ENCODE peak calls at places on chromosomes 1 and 21, in five cellular contexts. Z is GM13977, L is SK-N-SH, H is BJ, W is OCI-LY7. B is an unnamed sample.
A peak's percentile ranks its signal among the peaks of the same experiment; 100 is the strongest.

GRCh38 chr1:36091141-36091540 is 2.4 kb downstream of the ADPRS start:
- DNase-seq in Z (no peak), L (no peak), H (no peak), W (no peak), B (no peak)

GRCh38 chr1:206766251-206766856 is 4.2 kb upstream of the IL19 start:
- DNase-seq in Z (peak; percentile 45), L (no peak), H (peak; percentile 47), W (no peak), B (peak; percentile 83)

GRCh38 chr1:51592711-51593110 is 24.2 kb upstream of the OSBPL9 start:
- DNase-seq in Z (no peak), L (no peak), H (no peak), W (no peak), B (no peak)

GRCh38 chr21:43590220-43590619 is 69.1 kb downstream of the HSF2BP start:
- DNase-seq in Z (no peak), L (no peak), H (no peak), W (no peak), B (no peak)

GRCh38 chr1:51978099-51978498 is 12.4 kb downstream of the RAB3B start:
- DNase-seq in Z (no peak), L (no peak), H (no peak), W (no peak), B (no peak)

GRCh38 chr1:9823943-9824701 is at the start of gene CLSTN1:
- DNase-seq in Z (peak; percentile 98), L (peak; percentile 100), H (no peak), W (peak; percentile 92), B (peak; percentile 86)

GRCh38 chr1:218809625-218810024 is 364.1 kb upstream of the LYPLAL1 start:
- DNase-seq in Z (no peak), L (no peak), H (no peak), W (no peak), B (no peak)

GRCh38 chr1:28807046-28807445 is 4.9 kb upstream of the OPRD1 start:
- DNase-seq in Z (no peak), L (no peak), H (no peak), W (no peak), B (no peak)

GRCh38 chr1:169928438-169929209 is 34.9 kb upstream of the SCYL3 start:
- DNase-seq in Z (no peak), L (peak; percentile 28), H (no peak), W (peak; percentile 56), B (peak; percentile 82)

GRCh38 chr1:224432672-224433040 is 1.9 kb downstream of the WDR26 start:
- DNase-seq in Z (peak; percentile 24), L (peak; percentile 31), H (no peak), W (peak; percentile 23), B (peak; percentile 38)

GRCh38 chr1:151399890-151400235 is 490 bp downstream of the PSMB4 start:
- DNase-seq in Z (no peak), L (no peak), H (no peak), W (peak; percentile 31), B (peak; percentile 35)

GRCh38 chr1:154264454-154264853 is 8.0 kb upstream of the HAX1 start:
- DNase-seq in Z (no peak), L (no peak), H (no peak), W (no peak), B (no peak)

GRCh38 chr1:203190949-203191348 is 4.4 kb upstream of the CHI3L1 start:
- DNase-seq in Z (no peak), L (no peak), H (no peak), W (no peak), B (no peak)

GRCh38 chr1:102578806-102579205 is 529.5 kb downstream of the COL11A1 start:
- DNase-seq in Z (no peak), L (no peak), H (no peak), W (no peak), B (no peak)

GRCh38 chr1:3350441-3351261 is 103.8 kb upstream of the ARHGEF16 start:
- DNase-seq in Z (no peak), L (no peak), H (no peak), W (no peak), B (no peak)

GRCh38 chr1:2933431-2934172 is 87.7 kb upstream of the ACTRT2 start:
- DNase-seq in Z (no peak), L (no peak), H (no peak), W (no peak), B (no peak)

GRCh38 chr1:222928212-222928611 is 113.4 kb downstream of the DISP1 start:
- DNase-seq in Z (no peak), L (peak; percentile 44), H (no peak), W (no peak), B (no peak)

GRCh38 chr1:42740756-42741580 is 932 bp upstream of the CLDN19 start:
- DNase-seq in Z (no peak), L (peak; percentile 25), H (no peak), W (no peak), B (no peak)

GRCh38 chr1:201172999-201173610 is 17.5 kb upstream of the IGFN1 start:
- DNase-seq in Z (no peak), L (no peak), H (no peak), W (no peak), B (no peak)

GRCh38 chr1:154957258-154957657 is 1.4 kb upstream of the PBXIP1 start:
- DNase-seq in Z (no peak), L (no peak), H (no peak), W (no peak), B (no peak)

GRCh38 chr21:14603202-14603601 is 57.1 kb upstream of the SAMSN1 start:
- DNase-seq in Z (no peak), L (no peak), H (no peak), W (no peak), B (no peak)

GRCh38 chr1:19468397-19468956 is 16.9 kb downstream of the CAPZB start:
- DNase-seq in Z (no peak), L (no peak), H (no peak), W (no peak), B (no peak)

GRCh38 chr21:43206231-43207042 is 37.6 kb downstream of the CRYAA start:
- DNase-seq in Z (no peak), L (no peak), H (no peak), W (no peak), B (no peak)

GRCh38 chr21:46083271-46084040 is 14.5 kb upstream of the COL6A2 start:
- DNase-seq in Z (no peak), L (no peak), H (peak; percentile 53), W (no peak), B (no peak)

GRCh38 chr1:41305576-41306365 is 55.5 kb upstream of the FOXO6 start:
- DNase-seq in Z (no peak), L (no peak), H (no peak), W (no peak), B (no peak)

GRCh38 chr1:60984066-60984799 is 98.1 kb upstream of the NFIA start:
- DNase-seq in Z (no peak), L (no peak), H (no peak), W (no peak), B (no peak)

GRCh38 chr1:210899676-210900075 is 234.3 kb downstream of the KCNH1 start:
- DNase-seq in Z (no peak), L (no peak), H (no peak), W (no peak), B (no peak)

GRCh38 chr1:43058545-43059360 is 100.1 kb upstream of the SLC2A1 start:
- DNase-seq in Z (no peak), L (peak; percentile 55), H (no peak), W (no peak), B (no peak)

GRCh38 chr1:152461544-152461943 is 47.5 kb upstream of the CRNN start:
- DNase-seq in Z (peak; percentile 34), L (peak; percentile 44), H (no peak), W (peak; percentile 65), B (peak; percentile 87)

GRCh38 chr1:179807691-179808485 is 64.8 kb downstream of the FAM163A start:
- DNase-seq in Z (no peak), L (no peak), H (no peak), W (no peak), B (no peak)

GRCh38 chr1:3522564-3523270 is 68.3 kb downstream of the ARHGEF16 start:
- DNase-seq in Z (no peak), L (no peak), H (peak; percentile 73), W (no peak), B (no peak)

GRCh38 chr1:156627313-156627880 is 8.2 kb downstream of the HAPLN2 start:
- DNase-seq in Z (peak; percentile 63), L (peak; percentile 60), H (no peak), W (peak; percentile 84), B (peak; percentile 78)

GRCh38 chr21:34126269-34126668 is 52.9 kb downstream of the MRPS6 start:
- DNase-seq in Z (no peak), L (no peak), H (peak; percentile 37), W (no peak), B (no peak)

GRCh38 chr1:220974431-220974830 is 95.2 kb downstream of the HLX start:
- DNase-seq in Z (no peak), L (no peak), H (no peak), W (no peak), B (no peak)

GRCh38 chr1:7302873-7303272 is 468.2 kb upstream of the VAMP3 start:
- DNase-seq in Z (no peak), L (peak; percentile 46), H (no peak), W (no peak), B (no peak)

GRCh38 chr1:16183765-16184556 is 28.1 kb upstream of the EPHA2 start:
- DNase-seq in Z (no peak), L (no peak), H (no peak), W (no peak), B (no peak)

GRCh38 chr1:28246427-28246832 is 10.5 kb downstream of the ATP5IF1 start:
- DNase-seq in Z (no peak), L (no peak), H (no peak), W (peak; percentile 86), B (peak; percentile 76)

GRCh38 chr21:33026299-33026858 is 644 bp downstream of the OLIG2 start:
- DNase-seq in Z (peak; percentile 49), L (peak; percentile 35), H (no peak), W (no peak), B (no peak)

GRCh38 chr1:46396429-46397398 is 2.6 kb downstream of the FAAH start:
- DNase-seq in Z (no peak), L (peak; percentile 22), H (no peak), W (no peak), B (no peak)
- TF ChIP-seq CTCF in Z (no peak), L (no peak), H (no peak), W (no peak), B (no peak)

GRCh38 chr1:86502721-86503430 is 34.1 kb downstream of the CLCA1 start:
- DNase-seq in Z (no peak), L (no peak), H (no peak), W (no peak), B (peak; percentile 61)
- TF ChIP-seq CTCF in Z (no peak), L (no peak), H (no peak), W (no peak), B (peak; percentile 6)

GRCh38 chr1:17881761-17882160 is 126.6 kb downstream of the ACTL8 start:
- DNase-seq in Z (no peak), L (peak; percentile 49), H (no peak), W (no peak), B (no peak)
- TF ChIP-seq CTCF in Z (no peak), L (no peak), H (no peak), W (no peak), B (no peak)

DNA sequence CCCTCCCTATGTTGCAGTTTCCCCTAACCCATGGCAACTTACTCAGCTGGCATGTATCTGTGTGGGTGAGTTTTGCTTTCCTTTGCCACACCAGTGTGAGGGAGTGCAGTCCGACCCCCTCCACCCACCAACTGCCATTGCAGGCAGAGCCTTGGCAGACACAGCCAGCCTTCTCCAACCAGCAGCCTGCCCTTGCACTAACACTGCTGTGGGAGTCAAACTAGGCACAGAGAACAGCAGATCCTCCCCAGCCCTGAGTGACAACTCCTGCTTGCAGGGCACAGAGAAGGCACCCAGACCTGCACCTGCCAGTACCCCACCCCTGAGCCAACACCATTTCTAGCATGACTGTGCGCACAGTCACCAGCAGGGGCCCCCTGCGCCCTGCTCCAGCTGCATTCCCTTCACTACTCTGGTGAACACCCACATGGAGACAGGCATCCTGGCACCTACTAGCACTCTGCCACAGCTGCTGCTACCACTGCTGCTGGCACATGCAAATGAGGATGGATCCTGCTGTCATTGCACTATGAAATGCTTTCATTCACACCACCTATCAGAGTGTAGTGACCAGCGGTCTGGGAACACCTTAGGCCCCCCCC is 98.4 kb downstream of the MAGI3 start:
- DNase-seq in Z (no peak), L (no peak), H (no peak), W (no peak), B (no peak)
- TF ChIP-seq CTCF in Z (no peak), L (no peak), H (peak; percentile 5), W (no peak), B (no peak)

B was measured in MM.1S.